ENCODE peak calls at places on chromosome 12, in four cellular contexts. One of them, this sample, is unnamed.

GRCh38 chr12:124694846-124695497 is 127.6 kb upstream of the NCOR2 start:
- DNase-seq in sigmoid colon: no peak
- DNase-seq in pancreas: no peak
- DNase-seq in colonic mucosa: no peak
- DNase-seq in this sample: no peak

GRCh38 chr12:110809149-110809548 is 37.6 kb upstream of the CCDC63 start:
- DNase-seq in sigmoid colon: no peak
- DNase-seq in pancreas: no peak
- DNase-seq in colonic mucosa: no peak
- DNase-seq in this sample: no peak

GRCh38 chr12:62737201-62737600 is 197.7 kb downstream of the PPM1H start:
- DNase-seq in sigmoid colon: no peak
- DNase-seq in pancreas: no peak
- DNase-seq in colonic mucosa: no peak
- DNase-seq in this sample: no peak

GRCh38 chr12:91272456-91273063 is 89.9 kb upstream of the DCN start:
- DNase-seq in sigmoid colon: peak
- DNase-seq in pancreas: no peak
- DNase-seq in colonic mucosa: no peak
- DNase-seq in this sample: no peak

GRCh38 chr12:837548-837947 is 85.2 kb downstream of the WNK1 start:
- DNase-seq in sigmoid colon: no peak
- DNase-seq in pancreas: no peak
- DNase-seq in colonic mucosa: no peak
- DNase-seq in this sample: no peak

GRCh38 chr12:39620664-39621658 is 1.4 kb upstream of the ABCD2 start:
- DNase-seq in sigmoid colon: no peak
- DNase-seq in pancreas: no peak
- DNase-seq in colonic mucosa: no peak
- DNase-seq in this sample: no peak

GRCh38 chr12:3148366-3149000 is 71.3 kb downstream of the TSPAN9 start:
- DNase-seq in sigmoid colon: no peak
- DNase-seq in pancreas: no peak
- DNase-seq in colonic mucosa: no peak
- DNase-seq in this sample: no peak

GRCh38 chr12:1832801-1833595 is 12.6 kb downstream of the LRTM2 start:
- DNase-seq in sigmoid colon: peak
- DNase-seq in pancreas: peak
- DNase-seq in colonic mucosa: no peak
- DNase-seq in this sample: peak

GRCh38 chr12:89537389-89537788 is 11.5 kb upstream of the POC1B start:
- DNase-seq in sigmoid colon: no peak
- DNase-seq in pancreas: no peak
- DNase-seq in colonic mucosa: no peak
- DNase-seq in this sample: no peak

GRCh38 chr12:107317751-107318553 is 224.6 kb upstream of the CRY1 start:
- DNase-seq in sigmoid colon: no peak
- DNase-seq in pancreas: peak
- DNase-seq in colonic mucosa: peak
- DNase-seq in this sample: peak
- TF ChIP-seq CTCF in sigmoid colon: no peak
- TF ChIP-seq CTCF in pancreas: peak
- TF ChIP-seq CTCF in colonic mucosa: peak
- TF ChIP-seq CTCF in this sample: peak

GRCh38 chr12:93962336-93962735 is 186.0 kb upstream of the PLXNC1 start:
- DNase-seq in sigmoid colon: no peak
- DNase-seq in pancreas: no peak
- DNase-seq in colonic mucosa: no peak
- DNase-seq in this sample: no peak
- TF ChIP-seq CTCF in sigmoid colon: no peak
- TF ChIP-seq CTCF in pancreas: no peak
- TF ChIP-seq CTCF in colonic mucosa: no peak
- TF ChIP-seq CTCF in this sample: no peak

DNA sequence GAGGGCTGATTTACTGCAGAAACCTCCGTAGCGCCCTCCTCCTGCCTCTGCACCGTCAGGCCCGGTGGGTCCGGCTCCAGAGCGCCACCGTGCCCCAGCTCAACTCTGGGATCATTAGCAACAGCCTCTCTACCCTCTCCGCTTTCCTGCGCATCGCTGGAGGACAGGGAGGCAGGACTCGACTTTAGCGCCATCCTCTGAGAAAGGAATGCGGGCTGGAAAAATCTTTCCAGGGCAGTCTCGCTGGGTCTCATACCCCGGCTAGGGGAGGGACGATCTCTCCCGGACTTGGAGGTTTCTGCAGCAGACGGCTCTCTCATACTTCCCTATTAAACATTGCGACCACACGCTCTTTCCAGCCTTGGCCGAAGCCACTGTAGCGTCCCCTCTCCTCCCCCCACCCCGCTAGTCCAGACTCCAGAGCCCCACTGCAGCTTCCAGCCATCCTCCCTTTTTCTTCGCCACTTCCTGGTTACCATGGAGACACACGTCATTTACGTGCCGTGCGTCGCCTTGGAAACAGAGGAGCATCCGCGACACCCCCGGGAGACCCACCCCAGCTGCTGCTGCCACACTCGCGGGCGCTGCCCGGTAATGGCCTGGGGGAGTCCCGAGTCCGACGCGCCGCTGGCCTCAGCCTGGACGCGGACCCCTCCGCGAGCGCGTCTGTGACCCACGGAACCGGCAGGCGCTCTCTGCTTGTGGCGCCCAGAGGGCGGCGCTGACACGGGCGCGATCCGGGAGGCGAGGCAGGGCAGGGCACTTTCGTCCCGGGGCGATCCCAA is at the start of gene CCDC184:
- DNase-seq in sigmoid colon: peak
- DNase-seq in pancreas: peak
- DNase-seq in colonic mucosa: peak
- DNase-seq in this sample: no peak
- TF ChIP-seq CTCF in sigmoid colon: no peak
- TF ChIP-seq CTCF in pancreas: no peak
- TF ChIP-seq CTCF in colonic mucosa: no peak
- TF ChIP-seq CTCF in this sample: peak

DNA sequence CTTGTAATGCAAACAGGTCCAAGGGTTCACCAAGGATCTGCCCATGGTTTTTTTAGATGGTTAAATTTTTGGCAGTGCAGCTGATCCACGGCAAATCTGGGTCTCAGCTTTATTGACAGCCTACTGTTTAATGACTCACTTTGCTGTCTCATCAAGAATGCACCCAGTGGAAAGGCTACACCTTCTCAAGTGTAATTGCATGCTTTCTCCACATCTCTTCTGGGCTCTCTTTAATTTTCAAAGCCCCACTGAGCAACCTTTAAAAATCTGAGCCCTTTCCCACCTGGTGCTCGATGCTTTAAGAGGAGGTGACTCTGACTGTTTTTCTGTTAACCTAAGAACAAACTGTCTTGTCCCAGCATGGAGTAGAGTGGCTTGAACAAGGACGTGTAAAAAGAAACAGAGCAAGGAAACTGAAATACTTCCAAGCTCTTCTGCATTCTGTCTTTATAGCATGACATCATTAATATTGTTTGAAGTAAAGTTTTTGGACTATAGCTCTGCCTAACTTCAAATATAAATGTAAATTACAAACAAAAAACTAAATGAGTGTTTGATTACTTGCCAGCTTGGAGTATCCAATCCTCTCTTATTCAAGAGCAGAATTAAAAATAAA is 214.2 kb upstream of the KRR1 start:
- DNase-seq in sigmoid colon: no peak
- DNase-seq in pancreas: no peak
- DNase-seq in colonic mucosa: no peak
- DNase-seq in this sample: no peak
- TF ChIP-seq CTCF in sigmoid colon: no peak
- TF ChIP-seq CTCF in pancreas: no peak
- TF ChIP-seq CTCF in colonic mucosa: no peak
- TF ChIP-seq CTCF in this sample: peak

GRCh38 chr12:123024819-123025391 is 44.4 kb downstream of the ARL6IP4 start:
- DNase-seq in sigmoid colon: no peak
- DNase-seq in pancreas: no peak
- DNase-seq in colonic mucosa: no peak
- DNase-seq in this sample: peak
- TF ChIP-seq CTCF in sigmoid colon: no peak
- TF ChIP-seq CTCF in pancreas: no peak
- TF ChIP-seq CTCF in colonic mucosa: no peak
- TF ChIP-seq CTCF in this sample: no peak

GRCh38 chr12:93378373-93379310 is 917 bp downstream of the NUDT4 start:
- DNase-seq in sigmoid colon: peak
- DNase-seq in pancreas: peak
- DNase-seq in colonic mucosa: peak
- DNase-seq in this sample: no peak

GRCh38 chr12:93381183-93381975 is 3.7 kb downstream of the NUDT4 start:
- DNase-seq in sigmoid colon: no peak
- DNase-seq in pancreas: no peak
- DNase-seq in colonic mucosa: no peak
- DNase-seq in this sample: no peak

GRCh38 chr12:93377252-93377542 is 528 bp upstream of the NUDT4 start:
- DNase-seq in sigmoid colon: no peak
- DNase-seq in pancreas: no peak
- DNase-seq in colonic mucosa: no peak
- DNase-seq in this sample: no peak

GRCh38 chr12:93379432-93380308 is 1.9 kb downstream of the NUDT4 start:
- DNase-seq in sigmoid colon: no peak
- DNase-seq in pancreas: no peak
- DNase-seq in colonic mucosa: no peak
- DNase-seq in this sample: no peak

DNA sequence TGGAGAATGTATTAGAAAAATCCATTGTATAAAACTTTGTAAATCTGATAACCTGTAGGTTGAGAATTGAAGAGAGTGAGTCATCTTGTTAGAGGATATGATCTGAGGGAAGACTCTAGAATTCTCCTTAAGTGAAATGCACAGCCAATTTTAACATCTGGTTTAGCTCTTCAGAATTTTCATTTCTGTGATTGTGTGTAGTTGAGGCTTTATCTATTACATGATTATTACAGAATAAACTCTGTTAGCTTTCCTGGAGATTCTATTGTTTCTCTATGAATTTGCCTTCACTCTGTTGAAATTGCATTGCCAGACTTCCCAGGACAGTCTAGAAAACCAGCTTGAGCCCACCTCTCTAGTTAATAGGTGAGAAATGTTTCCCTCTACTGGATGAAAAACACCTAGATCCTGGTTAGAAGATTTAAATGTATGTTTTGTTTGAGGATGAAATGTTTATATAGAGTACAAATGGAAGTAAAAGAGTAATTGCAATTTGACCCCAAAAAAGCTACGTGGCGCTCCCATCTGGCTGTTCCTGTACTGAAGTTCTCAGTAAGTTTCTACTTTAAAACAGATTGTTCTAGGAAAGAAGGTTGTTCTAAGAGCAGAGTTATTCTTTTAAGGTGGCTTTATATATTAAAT is 2.9 kb downstream of the NUDT4 start:
- DNase-seq in sigmoid colon: no peak
- DNase-seq in pancreas: no peak
- DNase-seq in colonic mucosa: no peak
- DNase-seq in this sample: no peak
- TF ChIP-seq CTCF in sigmoid colon: no peak
- TF ChIP-seq CTCF in pancreas: no peak
- TF ChIP-seq CTCF in colonic mucosa: no peak
- TF ChIP-seq CTCF in this sample: peak

DNA sequence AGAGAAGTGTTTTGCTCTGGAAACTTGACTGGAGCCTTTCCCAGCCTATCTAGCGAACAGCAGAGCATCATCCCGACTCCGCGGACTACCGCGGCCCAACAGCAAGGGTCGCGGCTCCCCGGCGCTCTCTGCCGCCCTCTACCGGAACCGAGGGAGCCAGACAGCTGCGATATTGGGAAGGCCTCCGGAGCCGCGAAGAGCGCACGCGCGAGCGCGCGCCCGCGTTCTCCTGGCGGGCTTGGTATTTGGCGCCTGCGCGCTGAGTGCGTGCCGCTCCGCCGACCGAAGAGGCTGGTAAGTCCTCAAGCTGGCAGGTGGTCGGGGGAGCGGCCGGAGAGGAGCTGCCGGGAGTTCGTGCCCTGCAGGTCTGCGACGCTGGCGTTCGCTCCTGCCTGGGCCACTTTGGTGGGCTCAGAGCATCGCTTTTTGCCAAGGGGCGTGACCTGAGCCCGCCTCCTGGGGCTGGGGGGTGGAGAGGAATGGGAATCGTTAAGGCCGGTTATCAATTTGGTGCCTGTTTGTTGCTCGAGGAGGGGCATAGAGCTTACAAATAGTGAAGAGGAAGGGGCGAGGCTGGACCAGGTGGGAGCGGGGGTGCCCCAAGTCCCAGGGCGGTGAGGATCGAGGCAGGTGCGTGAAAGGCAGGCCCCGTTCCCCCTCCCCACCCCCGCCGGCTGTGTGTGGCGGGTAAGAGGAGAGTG is at the start of gene TMEM106C:
- DNase-seq in sigmoid colon: peak
- DNase-seq in pancreas: peak
- DNase-seq in colonic mucosa: peak
- DNase-seq in this sample: no peak
- TF ChIP-seq CTCF in sigmoid colon: peak
- TF ChIP-seq CTCF in pancreas: peak
- TF ChIP-seq CTCF in colonic mucosa: peak
- TF ChIP-seq CTCF in this sample: peak